ENCODE peak calls at places on chromosomes 16 and 17, in five cellular contexts. One of them, this sample, is unnamed.

GRCh38 chr16:84735846-84736586 is 36.2 kb downstream of the USP10 start:
- DNase-seq in uterus: no peak
- DNase-seq in kidney epithelial cell: no peak
- DNase-seq in sigmoid colon: no peak
- DNase-seq in activated CD8-positive, alpha-beta T cell treated with anti-CD3 and anti-CD28 coated beads for 36 hours: no peak
- DNase-seq in this sample: no peak

GRCh38 chr16:85028638-85029412 is 1.2 kb downstream of the KIAA0513 start:
- DNase-seq in activated CD8-positive, alpha-beta T cell treated with anti-CD3 and anti-CD28 coated beads for 36 hours: peak
- DNase-seq in kidney epithelial cell: no peak
- DNase-seq in uterus: peak
- DNase-seq in sigmoid colon: peak
- DNase-seq in this sample: peak

GRCh38 chr17:6064855-6065254 is 5.3 kb upstream of the WSCD1 start:
- DNase-seq in sigmoid colon: no peak
- DNase-seq in kidney epithelial cell: no peak
- DNase-seq in activated CD8-positive, alpha-beta T cell treated with anti-CD3 and anti-CD28 coated beads for 36 hours: no peak
- DNase-seq in uterus: no peak
- DNase-seq in this sample: no peak

GRCh38 chr16:87308826-87309225 is 8.4 kb downstream of the C16orf95 start:
- DNase-seq in kidney epithelial cell: no peak
- DNase-seq in activated CD8-positive, alpha-beta T cell treated with anti-CD3 and anti-CD28 coated beads for 36 hours: no peak
- DNase-seq in uterus: no peak
- DNase-seq in sigmoid colon: no peak
- DNase-seq in this sample: no peak

GRCh38 chr17:59427425-59427921 is 96.0 kb downstream of the YPEL2 start:
- DNase-seq in kidney epithelial cell: peak
- DNase-seq in activated CD8-positive, alpha-beta T cell treated with anti-CD3 and anti-CD28 coated beads for 36 hours: peak
- DNase-seq in sigmoid colon: no peak
- DNase-seq in uterus: no peak
- DNase-seq in this sample: peak

GRCh38 chr17:82674656-82675475 is 23.6 kb downstream of the RAB40B start:
- DNase-seq in uterus: no peak
- DNase-seq in sigmoid colon: no peak
- DNase-seq in activated CD8-positive, alpha-beta T cell treated with anti-CD3 and anti-CD28 coated beads for 36 hours: no peak
- DNase-seq in kidney epithelial cell: no peak
- DNase-seq in this sample: no peak

GRCh38 chr16:56547120-56547948 is 17.5 kb upstream of the MT4 start:
- DNase-seq in uterus: no peak
- DNase-seq in sigmoid colon: peak
- DNase-seq in activated CD8-positive, alpha-beta T cell treated with anti-CD3 and anti-CD28 coated beads for 36 hours: no peak
- DNase-seq in kidney epithelial cell: peak
- DNase-seq in this sample: no peak

GRCh38 chr17:71208111-71208704 is 912.6 kb upstream of the SOX9 start:
- DNase-seq in sigmoid colon: no peak
- DNase-seq in activated CD8-positive, alpha-beta T cell treated with anti-CD3 and anti-CD28 coated beads for 36 hours: no peak
- DNase-seq in uterus: no peak
- DNase-seq in kidney epithelial cell: no peak
- DNase-seq in this sample: no peak

GRCh38 chr17:42969006-42969581 is 4.8 kb upstream of the AARSD1 start:
- DNase-seq in uterus: no peak
- DNase-seq in kidney epithelial cell: no peak
- DNase-seq in activated CD8-positive, alpha-beta T cell treated with anti-CD3 and anti-CD28 coated beads for 36 hours: no peak
- DNase-seq in sigmoid colon: no peak
- DNase-seq in this sample: peak

GRCh38 chr17:15516150-15516549 is 47.1 kb downstream of the TVP23C start:
- DNase-seq in uterus: no peak
- DNase-seq in activated CD8-positive, alpha-beta T cell treated with anti-CD3 and anti-CD28 coated beads for 36 hours: no peak
- DNase-seq in kidney epithelial cell: no peak
- DNase-seq in sigmoid colon: no peak
- DNase-seq in this sample: no peak

GRCh38 chr17:35705230-35705629 is 26.2 kb upstream of the RASL10B start:
- DNase-seq in activated CD8-positive, alpha-beta T cell treated with anti-CD3 and anti-CD28 coated beads for 36 hours: no peak
- DNase-seq in kidney epithelial cell: no peak
- DNase-seq in sigmoid colon: no peak
- DNase-seq in uterus: no peak
- DNase-seq in this sample: no peak

GRCh38 chr16:15539197-15539596 is 103.8 kb downstream of the MARF1 start:
- DNase-seq in activated CD8-positive, alpha-beta T cell treated with anti-CD3 and anti-CD28 coated beads for 36 hours: no peak
- DNase-seq in sigmoid colon: no peak
- DNase-seq in kidney epithelial cell: no peak
- DNase-seq in uterus: no peak
- DNase-seq in this sample: no peak

GRCh38 chr16:57608462-57609113 is 19.8 kb upstream of the ADGRG1 start:
- DNase-seq in kidney epithelial cell: no peak
- DNase-seq in sigmoid colon: peak
- DNase-seq in activated CD8-positive, alpha-beta T cell treated with anti-CD3 and anti-CD28 coated beads for 36 hours: peak
- DNase-seq in uterus: no peak
- DNase-seq in this sample: no peak

GRCh38 chr16:34078697-34079096 is 619.3 kb downstream of the TP53TG3F start:
- DNase-seq in kidney epithelial cell: peak
- DNase-seq in activated CD8-positive, alpha-beta T cell treated with anti-CD3 and anti-CD28 coated beads for 36 hours: no peak
- DNase-seq in uterus: no peak
- DNase-seq in sigmoid colon: no peak
- DNase-seq in this sample: no peak

GRCh38 chr17:81173761-81174160 is 7.7 kb upstream of the AATK start:
- DNase-seq in uterus: no peak
- DNase-seq in kidney epithelial cell: no peak
- DNase-seq in sigmoid colon: no peak
- DNase-seq in activated CD8-positive, alpha-beta T cell treated with anti-CD3 and anti-CD28 coated beads for 36 hours: no peak
- DNase-seq in this sample: no peak

GRCh38 chr17:17628388-17629008 is 37.0 kb upstream of the PEMT start:
- DNase-seq in sigmoid colon: no peak
- DNase-seq in kidney epithelial cell: no peak
- DNase-seq in uterus: no peak
- DNase-seq in activated CD8-positive, alpha-beta T cell treated with anti-CD3 and anti-CD28 coated beads for 36 hours: peak
- DNase-seq in this sample: peak

GRCh38 chr17:57490890-57491289 is 234.6 kb downstream of the MSI2 start:
- DNase-seq in uterus: no peak
- DNase-seq in sigmoid colon: peak
- DNase-seq in kidney epithelial cell: no peak
- DNase-seq in activated CD8-positive, alpha-beta T cell treated with anti-CD3 and anti-CD28 coated beads for 36 hours: no peak
- DNase-seq in this sample: no peak

GRCh38 chr16:3145660-3146059 is 10.8 kb downstream of the ZNF213 start:
- DNase-seq in activated CD8-positive, alpha-beta T cell treated with anti-CD3 and anti-CD28 coated beads for 36 hours: no peak
- DNase-seq in uterus: no peak
- DNase-seq in sigmoid colon: peak
- DNase-seq in kidney epithelial cell: no peak
- DNase-seq in this sample: no peak

GRCh38 chr17:42096360-42097111 is 1.7 kb downstream of the ZNF385C start:
- DNase-seq in kidney epithelial cell: no peak
- DNase-seq in activated CD8-positive, alpha-beta T cell treated with anti-CD3 and anti-CD28 coated beads for 36 hours: no peak
- DNase-seq in uterus: no peak
- DNase-seq in sigmoid colon: no peak
- DNase-seq in this sample: no peak

GRCh38 chr17:8226536-8227237 is 16.3 kb upstream of the AURKB start:
- DNase-seq in activated CD8-positive, alpha-beta T cell treated with anti-CD3 and anti-CD28 coated beads for 36 hours: peak
- DNase-seq in kidney epithelial cell: peak
- DNase-seq in sigmoid colon: peak
- DNase-seq in uterus: peak
- DNase-seq in this sample: peak

This sample was measured in trophoblast cell.